ENCODE peak calls at places on chromosomes 1 and 21, in four cellular contexts. R is mesenchymal stem cell, Z is mesendoderm, G is neuronal stem cell. Q is an unnamed sample.

GRCh38 chr1:198890531-198890930 is 251.7 kb downstream of the PTPRC start:
- DNase-seq in R (peak), G (no peak), Z (no peak), Q (no peak)

GRCh38 chr1:210236840-210237409 is 4.3 kb downstream of the SERTAD4 start:
- DNase-seq in R (peak), Z (no peak), G (no peak), Q (no peak)

GRCh38 chr21:31537872-31538576 is 121.5 kb upstream of the SOD1 start:
- DNase-seq in R (no peak), G (no peak), Z (no peak), Q (no peak)

GRCh38 chr1:116966791-116967190 is 34.8 kb upstream of the CD101 start:
- DNase-seq in R (no peak), G (no peak), Z (no peak), Q (no peak)

GRCh38 chr1:78649628-78650027 is at the start of gene IFI44:
- DNase-seq in G (no peak), Z (no peak), R (peak), Q (no peak)

GRCh38 chr1:92795166-92795565 is 10.3 kb upstream of the EVI5 start:
- DNase-seq in R (peak), G (no peak), Z (no peak), Q (no peak)

GRCh38 chr1:51877434-51878306 is 857 bp downstream of the NRDC start:
- DNase-seq in G (no peak), Z (peak), R (peak), Q (peak)

GRCh38 chr1:165843304-165843703 is 15.9 kb downstream of the UCK2 start:
- DNase-seq in G (no peak), R (peak), Z (no peak), Q (no peak)

GRCh38 chr1:242828199-242828598 is 303.7 kb upstream of the PLD5 start:
- DNase-seq in G (no peak), R (no peak), Z (no peak), Q (no peak)

GRCh38 chr1:110927484-110928075 is 36.1 kb downstream of the LRIF1 start:
- DNase-seq in R (no peak), Z (peak), G (no peak), Q (peak)

GRCh38 chr1:164805399-164805798 is 246.4 kb downstream of the PBX1 start:
- DNase-seq in Z (no peak), G (no peak), R (no peak), Q (no peak)

GRCh38 chr1:109898842-109899241 is 11.8 kb upstream of the CSF1 start:
- DNase-seq in G (no peak), Z (no peak), R (no peak), Q (no peak)

GRCh38 chr1:33501774-33502173 is 29.3 kb downstream of the ZSCAN20 start:
- DNase-seq in G (no peak), R (no peak), Z (no peak), Q (no peak)

GRCh38 chr1:112358798-112359408 is 37.1 kb upstream of the CTTNBP2NL start:
- DNase-seq in Z (peak), G (no peak), R (peak), Q (peak)

GRCh38 chr1:1298861-1299685 is 8.7 kb downstream of the ACAP3 start:
- DNase-seq in G (no peak), Z (peak), R (peak), Q (peak)

GRCh38 chr1:34372891-34373290 is 196.2 kb downstream of the C1orf94 start:
- DNase-seq in G (no peak), R (no peak), Z (no peak), Q (no peak)

GRCh38 chr1:72105201-72105600 is 177.1 kb downstream of the NEGR1 start:
- DNase-seq in G (no peak), R (no peak), Z (no peak), Q (no peak)

GRCh38 chr1:201330541-201330940 is 46.9 kb downstream of the TNNT2 start:
- DNase-seq in Z (no peak), R (no peak), G (no peak), Q (no peak)

GRCh38 chr1:205925730-205926129 is 17.5 kb downstream of the SLC26A9 start:
- DNase-seq in Z (no peak), R (peak), G (no peak), Q (no peak)

GRCh38 chr1:23756676-23757075 is 13.4 kb downstream of the ELOA start:
- DNase-seq in R (peak), Z (no peak), G (no peak), Q (no peak)

GRCh38 chr21:36207577-36208320 is 51.1 kb downstream of the DOP1B start:
- DNase-seq in R (peak), G (no peak), Z (peak), Q (no peak)

GRCh38 chr1:175423605-175424004 is 231.0 kb upstream of the KIAA0040 start:
- DNase-seq in G (no peak), R (no peak), Z (no peak), Q (no peak)

GRCh38 chr1:45769261-45769932 is 18.9 kb upstream of the IPP start:
- DNase-seq in G (no peak), R (peak), Z (peak), Q (peak)

GRCh38 chr21:15627823-15628222 is 102.0 kb upstream of the USP25 start:
- DNase-seq in G (no peak), Z (no peak), R (peak), Q (no peak)

GRCh38 chr1:24748191-24749121 is 3.2 kb downstream of the CLIC4 start:
- DNase-seq in Z (no peak), G (no peak), R (no peak), Q (no peak)

GRCh38 chr1:108961752-108962486 is 1.4 kb downstream of the CLCC1 start:
- DNase-seq in R (no peak), Z (no peak), G (no peak), Q (no peak)

GRCh38 chr1:163163861-163164582 is 38.7 kb downstream of the RGS5 start:
- DNase-seq in G (no peak), Z (no peak), R (peak), Q (no peak)

GRCh38 chr1:7650801-7651200 is 120.3 kb upstream of the VAMP3 start:
- DNase-seq in G (no peak), R (no peak), Z (peak), Q (no peak)

GRCh38 chr21:41562101-41563000 is 54.4 kb upstream of the TMPRSS2 start:
- DNase-seq in Z (no peak), G (no peak), R (no peak), Q (no peak)

GRCh38 chr1:10635385-10635896 is 160.7 kb downstream of the PEX14 start:
- DNase-seq in G (no peak), R (no peak), Z (no peak), Q (no peak)

GRCh38 chr1:17632106-17632505 is 92.6 kb downstream of the ARHGEF10L start:
- DNase-seq in R (no peak), G (no peak), Z (no peak), Q (no peak)
- H3K4me2 ChIP-seq in R (no peak), G (no peak), Z (no peak), Q (no peak)

GRCh38 chr1:215923129-215923824 is 356.2 kb downstream of the KCTD3 start:
- DNase-seq in R (peak), Z (peak), G (no peak), Q (no peak)
- H2BK120ac ChIP-seq in R (no peak), Z (no peak), G (no peak), Q (no peak)

DNA sequence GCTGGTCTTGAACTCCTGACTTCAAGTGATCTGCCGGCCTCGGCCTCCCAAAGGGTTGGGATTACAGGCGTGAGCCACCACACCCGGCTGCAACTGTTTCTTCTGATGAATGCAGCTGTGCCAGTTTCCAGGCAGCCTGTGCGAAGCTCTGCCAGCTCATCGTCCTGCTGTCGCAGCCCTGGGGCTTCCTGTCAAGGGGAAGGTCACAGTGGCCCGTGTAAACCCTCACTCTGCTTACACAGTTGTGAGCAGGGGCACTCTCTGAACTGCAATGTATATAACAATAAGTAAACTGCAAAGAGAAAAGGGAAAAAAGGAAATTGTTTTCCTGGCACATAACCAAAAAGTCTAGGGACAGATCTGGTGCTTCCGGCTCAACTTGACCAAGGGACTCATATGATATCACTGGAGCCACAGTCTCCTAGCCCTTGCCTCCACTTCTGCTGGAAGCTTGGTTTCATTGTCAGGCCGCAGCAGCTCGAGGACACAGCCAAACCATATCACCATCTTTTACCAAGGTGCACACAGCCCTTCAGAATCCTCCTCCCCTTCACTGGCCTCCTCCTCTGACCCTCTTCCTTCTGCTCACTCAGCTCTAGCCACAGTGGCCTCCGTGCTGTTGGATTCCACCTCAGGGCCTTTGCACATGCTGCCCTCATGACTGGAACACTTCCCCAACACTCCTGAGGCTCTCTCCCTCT is 22.8 kb upstream of the LBR start:
- DNase-seq in Z (no peak), G (no peak), R (no peak), Q (no peak)
- H3K4me2 ChIP-seq in Z (no peak), G (no peak), R (no peak), Q (no peak)

GRCh38 chr1:156895408-156895874 is 1.9 kb downstream of the PEAR1 start:
- DNase-seq in G (no peak), R (peak), Z (no peak), Q (no peak)

GRCh38 chr1:156895927-156896326 is 2.4 kb downstream of the PEAR1 start:
- DNase-seq in R (no peak), G (no peak), Z (no peak), Q (no peak)

GRCh38 chr1:156898151-156898550 is 4.6 kb downstream of the PEAR1 start:
- DNase-seq in R (peak), Z (no peak), G (no peak), Q (no peak)

GRCh38 chr1:156897078-156897825 is 3.7 kb downstream of the PEAR1 start:
- DNase-seq in G (no peak), Z (no peak), R (peak), Q (no peak)

GRCh38 chr1:156896490-156897033 is 3.0 kb downstream of the PEAR1 start:
- DNase-seq in Z (peak), R (peak), G (no peak), Q (peak)
- H2BK120ac ChIP-seq in Z (no peak), R (peak), G (no peak), Q (no peak)

DNA sequence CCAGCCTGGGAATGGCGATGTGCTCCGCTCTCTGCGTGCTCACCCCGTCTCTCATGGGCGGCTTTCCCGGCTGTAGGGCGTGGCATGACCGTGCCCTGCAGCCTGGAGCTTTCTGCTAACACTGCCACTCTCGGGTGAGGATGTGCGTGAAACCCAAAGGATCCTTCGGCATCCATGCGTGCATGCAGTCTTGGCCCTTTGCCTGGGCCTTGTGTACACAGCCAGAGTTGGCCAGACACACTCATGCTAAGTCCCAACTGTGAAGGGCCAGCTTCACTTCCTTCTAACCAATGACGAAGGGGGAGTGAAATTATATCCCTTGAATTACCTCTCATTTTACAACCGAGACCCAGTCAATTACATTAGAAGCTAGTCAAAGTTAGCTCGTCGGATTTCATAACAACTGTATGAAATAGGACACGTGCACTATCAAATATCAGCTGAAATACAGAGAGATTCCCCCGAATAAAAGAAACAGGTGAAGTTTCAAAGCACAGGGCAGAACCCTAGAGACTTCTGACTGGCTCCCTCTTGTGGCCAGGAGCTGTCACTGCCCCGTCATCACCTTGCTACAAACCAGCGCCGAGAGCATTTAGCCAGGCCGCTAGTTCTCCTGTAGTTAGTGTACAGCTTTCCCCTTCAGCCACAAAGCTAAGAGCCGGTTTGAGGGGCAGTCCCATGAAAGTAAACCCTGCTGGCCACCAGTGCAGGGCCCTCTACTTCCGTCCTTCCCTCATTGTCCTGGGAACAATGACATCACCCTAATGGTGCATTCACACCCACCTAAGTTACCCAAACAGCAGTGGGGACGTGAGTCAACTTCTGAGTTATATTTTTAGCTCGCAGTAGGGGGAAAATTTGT is 63.4 kb upstream of the COA6 start:
- DNase-seq in R (peak), G (peak), Z (peak), Q (peak)
- H3K4me2 ChIP-seq in R (peak), G (no peak), Z (no peak), Q (no peak)

GRCh38 chr1:115251340-115251748 is 86.7 kb downstream of the NGF start:
- DNase-seq in R (peak), G (no peak), Z (no peak), Q (no peak)
- H2BK120ac ChIP-seq in R (no peak), G (no peak), Z (no peak), Q (no peak)

GRCh38 chr1:53383471-53383870 is 55.6 kb upstream of the LRP8 start:
- DNase-seq in G (no peak), Z (no peak), R (no peak), Q (no peak)

GRCh38 chr1:53380296-53380695 is 52.4 kb upstream of the LRP8 start:
- DNase-seq in G (no peak), R (no peak), Z (no peak), Q (peak)

GRCh38 chr1:53379662-53380002 is 51.8 kb upstream of the LRP8 start:
- DNase-seq in Z (no peak), G (no peak), R (no peak), Q (peak)

GRCh38 chr1:53378932-53379661 is 51.2 kb upstream of the LRP8 start:
- DNase-seq in Z (no peak), R (no peak), G (no peak), Q (peak)

GRCh38 chr1:53381790-53382401 is 54.0 kb upstream of the LRP8 start:
- DNase-seq in Z (no peak), G (no peak), R (peak), Q (no peak)
- H3K4me2 ChIP-seq in Z (no peak), G (no peak), R (no peak), Q (no peak)

GRCh38 chr1:172720325-172720724 is 61.4 kb downstream of the FASLG start:
- DNase-seq in Z (peak), R (no peak), G (no peak), Q (peak)

GRCh38 chr1:172719694-172720138 is 60.8 kb downstream of the FASLG start:
- DNase-seq in Z (peak), G (peak), R (peak), Q (no peak)

GRCh38 chr1:172723251-172723650 is 64.3 kb downstream of the FASLG start:
- DNase-seq in Z (peak), G (no peak), R (peak), Q (no peak)

GRCh38 chr1:172717722-172718455 is 59.0 kb downstream of the FASLG start:
- DNase-seq in Z (no peak), R (peak), G (no peak), Q (no peak)

GRCh38 chr1:172719066-172719627 is 60.2 kb downstream of the FASLG start:
- DNase-seq in G (no peak), R (no peak), Z (no peak), Q (no peak)
- H2BK120ac ChIP-seq in G (no peak), R (no peak), Z (no peak), Q (no peak)